ENCODE peak calls at places on chromosome X, in ten cellular contexts. P is iPS-NIHi11, K is substantia nigra, V is occipital lobe, C is lung, O is SK-N-DZ, Y is ACHN, R is tibial artery, I is testis, W is AG09309. S is an unnamed sample.

GRCh38 chrX:16665089-16665488 is 15.1 kb downstream of the S100G start:
- DNase-seq in P (no peak), V (no peak), I (no peak), C (no peak), O (no peak), Y (no peak), K (no peak), R (no peak), W (no peak), S (no peak)

GRCh38 chrX:21813612-21814368 is 25.6 kb upstream of the MBTPS2 start:
- DNase-seq in Y (no peak), R (no peak), P (no peak), I (no peak), V (no peak), C (no peak), K (no peak), W (no peak), O (no peak), S (no peak)

GRCh38 chrX:9291666-9292065 is 173.2 kb upstream of the TBL1X start:
- DNase-seq in C (no peak), K (no peak), W (no peak), O (peak), P (peak), R (no peak), I (peak), Y (no peak), V (no peak), S (no peak)

GRCh38 chrX:148958896-148959295 is 458.5 kb downstream of the AFF2 start:
- DNase-seq in W (no peak), P (no peak), K (no peak), R (no peak), V (no peak), O (no peak), C (no peak), I (no peak), Y (no peak), S (no peak)

GRCh38 chrX:139831689-139832456 is 101.0 kb downstream of the ATP11C start:
- DNase-seq in O (no peak), K (no peak), I (peak), V (no peak), W (no peak), P (peak), C (no peak), R (no peak), Y (peak), S (no peak)

GRCh38 chrX:56314334-56314733 is 82.2 kb downstream of the KLF8 start:
- DNase-seq in W (no peak), Y (peak), V (no peak), P (no peak), I (no peak), O (no peak), C (no peak), K (no peak), R (no peak), S (no peak)

GRCh38 chrX:124651031-124651430 is 304.7 kb downstream of the SH2D1A start:
- DNase-seq in R (no peak), V (no peak), W (no peak), I (no peak), P (no peak), K (no peak), C (no peak), O (no peak), Y (no peak), S (no peak)

GRCh38 chrX:136215559-136215958 is 35.6 kb downstream of the MAP7D3 start:
- DNase-seq in W (no peak), Y (no peak), C (no peak), I (no peak), V (no peak), P (no peak), R (no peak), K (no peak), O (no peak), S (no peak)

S was measured in Karpas-422.